ENCODE peak calls at places on chromosome 3, in ten cellular contexts. One of them, this sample, is unnamed.

GRCh38 chr3:159472611-159473010 is 516.0 kb upstream of the IL12A start:
- DNase-seq in SJSA1: no peak
- DNase-seq in adrenal gland: no peak
- DNase-seq in ureter: no peak
- DNase-seq in T-helper 9 cell: no peak
- DNase-seq in erythroblast: no peak
- DNase-seq in ELR: peak
- DNase-seq in lower leg skin: no peak
- DNase-seq in fibroblast of pulmonary artery: no peak
- DNase-seq in T-cell: no peak
- DNase-seq in this sample: no peak

GRCh38 chr3:134320749-134321148 is 53.5 kb downstream of the AMOTL2 start:
- DNase-seq in fibroblast of pulmonary artery: no peak
- DNase-seq in SJSA1: no peak
- DNase-seq in adrenal gland: no peak
- DNase-seq in erythroblast: no peak
- DNase-seq in ureter: no peak
- DNase-seq in T-cell: no peak
- DNase-seq in lower leg skin: peak
- DNase-seq in ELR: peak
- DNase-seq in T-helper 9 cell: no peak
- DNase-seq in this sample: no peak

GRCh38 chr3:14925729-14926591 is 21.4 kb upstream of the NR2C2 start:
- DNase-seq in T-helper 9 cell: no peak
- DNase-seq in ureter: no peak
- DNase-seq in adrenal gland: peak
- DNase-seq in lower leg skin: no peak
- DNase-seq in T-cell: no peak
- DNase-seq in SJSA1: peak
- DNase-seq in fibroblast of pulmonary artery: peak
- DNase-seq in erythroblast: peak
- DNase-seq in ELR: peak
- DNase-seq in this sample: no peak

GRCh38 chr3:104596551-104596950 is 770.2 kb upstream of the ALCAM start:
- DNase-seq in ELR: peak
- DNase-seq in fibroblast of pulmonary artery: peak
- DNase-seq in T-helper 9 cell: no peak
- DNase-seq in erythroblast: peak
- DNase-seq in ureter: no peak
- DNase-seq in lower leg skin: no peak
- DNase-seq in SJSA1: peak
- DNase-seq in T-cell: no peak
- DNase-seq in adrenal gland: peak
- DNase-seq in this sample: no peak

GRCh38 chr3:126749547-126749875 is 45.5 kb downstream of the CHCHD6 start:
- DNase-seq in ureter: no peak
- DNase-seq in T-helper 9 cell: no peak
- DNase-seq in fibroblast of pulmonary artery: no peak
- DNase-seq in SJSA1: no peak
- DNase-seq in T-cell: no peak
- DNase-seq in adrenal gland: no peak
- DNase-seq in erythroblast: no peak
- DNase-seq in lower leg skin: peak
- DNase-seq in ELR: no peak
- DNase-seq in this sample: no peak

GRCh38 chr3:30894521-30895289 is at the start of gene GADL1:
- DNase-seq in T-cell: no peak
- DNase-seq in adrenal gland: peak
- DNase-seq in ELR: peak
- DNase-seq in T-helper 9 cell: no peak
- DNase-seq in SJSA1: peak
- DNase-seq in fibroblast of pulmonary artery: peak
- DNase-seq in lower leg skin: peak
- DNase-seq in erythroblast: no peak
- DNase-seq in ureter: peak
- DNase-seq in this sample: no peak

GRCh38 chr3:179348325-179349013 is 960 bp downstream of the MFN1 start:
- DNase-seq in ureter: no peak
- DNase-seq in SJSA1: no peak
- DNase-seq in adrenal gland: no peak
- DNase-seq in fibroblast of pulmonary artery: no peak
- DNase-seq in T-cell: no peak
- DNase-seq in T-helper 9 cell: no peak
- DNase-seq in ELR: peak
- DNase-seq in erythroblast: peak
- DNase-seq in lower leg skin: no peak
- DNase-seq in this sample: no peak

GRCh38 chr3:143307613-143308183 is 188.1 kb downstream of the CHST2 start:
- DNase-seq in ureter: no peak
- DNase-seq in fibroblast of pulmonary artery: peak
- DNase-seq in T-cell: no peak
- DNase-seq in T-helper 9 cell: no peak
- DNase-seq in lower leg skin: no peak
- DNase-seq in erythroblast: peak
- DNase-seq in ELR: peak
- DNase-seq in adrenal gland: peak
- DNase-seq in SJSA1: no peak
- DNase-seq in this sample: no peak

GRCh38 chr3:124811441-124811840 is 75.7 kb downstream of the ITGB5 start:
- DNase-seq in erythroblast: no peak
- DNase-seq in adrenal gland: no peak
- DNase-seq in fibroblast of pulmonary artery: peak
- DNase-seq in ELR: peak
- DNase-seq in lower leg skin: peak
- DNase-seq in T-helper 9 cell: no peak
- DNase-seq in SJSA1: no peak
- DNase-seq in T-cell: no peak
- DNase-seq in ureter: no peak
- DNase-seq in this sample: no peak

GRCh38 chr3:129016366-129016724 is 15.2 kb downstream of the EFCC1 start:
- DNase-seq in ELR: no peak
- DNase-seq in T-cell: peak
- DNase-seq in lower leg skin: no peak
- DNase-seq in T-helper 9 cell: peak
- DNase-seq in SJSA1: no peak
- DNase-seq in adrenal gland: no peak
- DNase-seq in ureter: no peak
- DNase-seq in fibroblast of pulmonary artery: no peak
- DNase-seq in erythroblast: no peak
- DNase-seq in this sample: no peak

GRCh38 chr3:12990781-12991480 is 82.3 kb downstream of the IQSEC1 start:
- DNase-seq in erythroblast: no peak
- DNase-seq in T-helper 9 cell: no peak
- DNase-seq in SJSA1: no peak
- DNase-seq in adrenal gland: peak
- DNase-seq in ELR: peak
- DNase-seq in ureter: no peak
- DNase-seq in lower leg skin: no peak
- DNase-seq in T-cell: no peak
- DNase-seq in fibroblast of pulmonary artery: peak
- DNase-seq in this sample: no peak

GRCh38 chr3:169591159-169591951 is 72.2 kb downstream of the MECOM start:
- DNase-seq in ELR: no peak
- DNase-seq in adrenal gland: no peak
- DNase-seq in ureter: no peak
- DNase-seq in erythroblast: no peak
- DNase-seq in lower leg skin: no peak
- DNase-seq in T-helper 9 cell: no peak
- DNase-seq in fibroblast of pulmonary artery: no peak
- DNase-seq in SJSA1: no peak
- DNase-seq in T-cell: no peak
- DNase-seq in this sample: no peak

GRCh38 chr3:180804871-180805430 is 107.5 kb upstream of the FXR1 start:
- DNase-seq in ELR: peak
- DNase-seq in ureter: no peak
- DNase-seq in fibroblast of pulmonary artery: peak
- DNase-seq in SJSA1: peak
- DNase-seq in erythroblast: no peak
- DNase-seq in adrenal gland: peak
- DNase-seq in lower leg skin: no peak
- DNase-seq in T-helper 9 cell: no peak
- DNase-seq in T-cell: no peak
- DNase-seq in this sample: no peak

GRCh38 chr3:6799264-6799915 is 61.5 kb upstream of the GRM7 start:
- DNase-seq in T-cell: no peak
- DNase-seq in adrenal gland: peak
- DNase-seq in SJSA1: no peak
- DNase-seq in lower leg skin: no peak
- DNase-seq in ureter: no peak
- DNase-seq in T-helper 9 cell: no peak
- DNase-seq in ELR: peak
- DNase-seq in erythroblast: peak
- DNase-seq in fibroblast of pulmonary artery: peak
- DNase-seq in this sample: no peak

GRCh38 chr3:126056681-126057546 is 27.0 kb downstream of the SLC41A3 start:
- DNase-seq in T-cell: no peak
- DNase-seq in SJSA1: peak
- DNase-seq in ELR: peak
- DNase-seq in T-helper 9 cell: no peak
- DNase-seq in lower leg skin: peak
- DNase-seq in fibroblast of pulmonary artery: peak
- DNase-seq in ureter: no peak
- DNase-seq in erythroblast: no peak
- DNase-seq in adrenal gland: peak
- DNase-seq in this sample: no peak

GRCh38 chr3:172965256-172965655 is 175.8 kb downstream of the SPATA16 start:
- DNase-seq in fibroblast of pulmonary artery: peak
- DNase-seq in ELR: peak
- DNase-seq in T-cell: no peak
- DNase-seq in ureter: no peak
- DNase-seq in erythroblast: no peak
- DNase-seq in T-helper 9 cell: no peak
- DNase-seq in SJSA1: no peak
- DNase-seq in lower leg skin: no peak
- DNase-seq in adrenal gland: peak
- DNase-seq in this sample: no peak

GRCh38 chr3:139281096-139281495 is 62.7 kb upstream of the MRPS22 start:
- DNase-seq in erythroblast: no peak
- DNase-seq in T-helper 9 cell: no peak
- DNase-seq in ELR: peak
- DNase-seq in SJSA1: no peak
- DNase-seq in adrenal gland: peak
- DNase-seq in lower leg skin: no peak
- DNase-seq in ureter: no peak
- DNase-seq in T-cell: no peak
- DNase-seq in fibroblast of pulmonary artery: no peak
- DNase-seq in this sample: no peak

GRCh38 chr3:120742198-120743080 is at the start of the genes GTF2E1 and RABL3:
- DNase-seq in SJSA1: peak
- DNase-seq in ELR: peak
- DNase-seq in T-helper 9 cell: peak
- DNase-seq in T-cell: peak
- DNase-seq in lower leg skin: peak
- DNase-seq in ureter: peak
- DNase-seq in erythroblast: peak
- DNase-seq in adrenal gland: peak
- DNase-seq in fibroblast of pulmonary artery: peak
- DNase-seq in this sample: peak

GRCh38 chr3:123070471-123070870 is 3.6 kb downstream of the PDIA5 start:
- DNase-seq in adrenal gland: no peak
- DNase-seq in SJSA1: no peak
- DNase-seq in T-cell: no peak
- DNase-seq in ureter: no peak
- DNase-seq in fibroblast of pulmonary artery: no peak
- DNase-seq in lower leg skin: peak
- DNase-seq in T-helper 9 cell: no peak
- DNase-seq in erythroblast: no peak
- DNase-seq in ELR: no peak
- DNase-seq in this sample: no peak

GRCh38 chr3:127588675-127589577 is 1.6 kb downstream of the TPRA1 start:
- DNase-seq in ureter: no peak
- DNase-seq in fibroblast of pulmonary artery: peak
- DNase-seq in adrenal gland: peak
- DNase-seq in ELR: peak
- DNase-seq in SJSA1: peak
- DNase-seq in T-helper 9 cell: no peak
- DNase-seq in lower leg skin: no peak
- DNase-seq in erythroblast: peak
- DNase-seq in T-cell: no peak
- DNase-seq in this sample: no peak

GRCh38 chr3:9600597-9600996 is 47.0 kb upstream of the LHFPL4 start:
- DNase-seq in lower leg skin: peak
- DNase-seq in erythroblast: no peak
- DNase-seq in T-cell: no peak
- DNase-seq in fibroblast of pulmonary artery: peak
- DNase-seq in adrenal gland: peak
- DNase-seq in T-helper 9 cell: no peak
- DNase-seq in ELR: no peak
- DNase-seq in ureter: peak
- DNase-seq in SJSA1: no peak
- DNase-seq in this sample: no peak

GRCh38 chr3:138180375-138181029 is 5.8 kb upstream of the DBR1 start:
- DNase-seq in fibroblast of pulmonary artery: peak
- DNase-seq in erythroblast: peak
- DNase-seq in SJSA1: no peak
- DNase-seq in ureter: no peak
- DNase-seq in T-cell: peak
- DNase-seq in ELR: peak
- DNase-seq in lower leg skin: no peak
- DNase-seq in T-helper 9 cell: peak
- DNase-seq in adrenal gland: peak
- DNase-seq in this sample: no peak

GRCh38 chr3:58998476-58999117 is 51.2 kb downstream of the CFAP20DC start:
- DNase-seq in SJSA1: peak
- DNase-seq in T-helper 9 cell: no peak
- DNase-seq in ureter: no peak
- DNase-seq in erythroblast: peak
- DNase-seq in lower leg skin: no peak
- DNase-seq in fibroblast of pulmonary artery: peak
- DNase-seq in adrenal gland: peak
- DNase-seq in ELR: peak
- DNase-seq in T-cell: no peak
- DNase-seq in this sample: no peak

GRCh38 chr3:193827039-193827669 is 234.1 kb downstream of the OPA1 start:
- DNase-seq in ureter: peak
- DNase-seq in lower leg skin: peak
- DNase-seq in fibroblast of pulmonary artery: no peak
- DNase-seq in erythroblast: no peak
- DNase-seq in T-cell: no peak
- DNase-seq in SJSA1: no peak
- DNase-seq in T-helper 9 cell: no peak
- DNase-seq in adrenal gland: peak
- DNase-seq in ELR: no peak
- DNase-seq in this sample: no peak

GRCh38 chr3:44513513-44513912 is 36.0 kb upstream of the ZNF445 start:
- DNase-seq in T-helper 9 cell: no peak
- DNase-seq in lower leg skin: no peak
- DNase-seq in T-cell: no peak
- DNase-seq in erythroblast: no peak
- DNase-seq in fibroblast of pulmonary artery: no peak
- DNase-seq in ureter: no peak
- DNase-seq in SJSA1: no peak
- DNase-seq in ELR: no peak
- DNase-seq in adrenal gland: no peak
- DNase-seq in this sample: no peak

GRCh38 chr3:151835751-151836550 is 22.0 kb downstream of the AADAC start:
- DNase-seq in erythroblast: no peak
- DNase-seq in ureter: no peak
- DNase-seq in adrenal gland: no peak
- DNase-seq in T-helper 9 cell: no peak
- DNase-seq in SJSA1: peak
- DNase-seq in lower leg skin: no peak
- DNase-seq in fibroblast of pulmonary artery: peak
- DNase-seq in ELR: no peak
- DNase-seq in T-cell: no peak
- DNase-seq in this sample: no peak

GRCh38 chr3:152123457-152123856 is 145.3 kb upstream of the MBNL1 start:
- DNase-seq in T-cell: no peak
- DNase-seq in erythroblast: no peak
- DNase-seq in ureter: no peak
- DNase-seq in T-helper 9 cell: no peak
- DNase-seq in fibroblast of pulmonary artery: no peak
- DNase-seq in SJSA1: no peak
- DNase-seq in ELR: no peak
- DNase-seq in adrenal gland: no peak
- DNase-seq in lower leg skin: no peak
- DNase-seq in this sample: no peak

GRCh38 chr3:59772416-59773408 is 722.9 kb upstream of the CFAP20DC start:
- DNase-seq in T-helper 9 cell: peak
- DNase-seq in SJSA1: no peak
- DNase-seq in ELR: no peak
- DNase-seq in lower leg skin: no peak
- DNase-seq in fibroblast of pulmonary artery: no peak
- DNase-seq in adrenal gland: no peak
- DNase-seq in T-cell: peak
- DNase-seq in erythroblast: no peak
- DNase-seq in ureter: no peak
- DNase-seq in this sample: no peak